ENCODE peak calls at places on chromosomes 2 and 18, in six cellular contexts. G, D, B, I, M and S are unnamed samples.

GRCh38 chr18:34807106-34807796 is 97.2 kb downstream of the DTNA start:
- DNase-seq in G (no peak), D (no peak), B (peak; percentile 4), I (no peak), M (no peak), S (no peak)

GRCh38 chr2:85439986-85440385 is 21.5 kb downstream of the SH2D6 start:
- DNase-seq in G (no peak), D (no peak), B (no peak), I (no peak), M (no peak), S (no peak)

GRCh38 chr2:205461678-205462665 is 220.3 kb upstream of the NRP2 start:
- DNase-seq in G (no peak), D (no peak), B (no peak), I (no peak), M (no peak), S (no peak)

GRCh38 chr18:8514409-8514808 is 94.8 kb upstream of the RAB12 start:
- DNase-seq in G (peak; percentile 7), D (no peak), B (no peak), I (no peak), M (no peak), S (no peak)

GRCh38 chr2:154093856-154094255 is 222.1 kb downstream of the GALNT13 start:
- DNase-seq in G (no peak), D (no peak), B (no peak), I (no peak), M (no peak), S (no peak)

GRCh38 chr2:160254363-160254762 is 54.3 kb upstream of the ITGB6 start:
- DNase-seq in G (no peak), D (no peak), B (no peak), I (no peak), M (no peak), S (no peak)

GRCh38 chr2:28348921-28349320 is 43.7 kb upstream of the FOSL2 start:
- DNase-seq in G (no peak), D (no peak), B (no peak), I (no peak), M (no peak), S (no peak)

GRCh38 chr18:57856707-57857280 is 53.7 kb upstream of the ATP8B1 start:
- DNase-seq in G (no peak), D (no peak), B (no peak), I (no peak), M (no peak), S (no peak)

GRCh38 chr18:54150226-54150625 is 74.2 kb downstream of the MBD2 start:
- DNase-seq in G (no peak), D (no peak), B (no peak), I (no peak), M (no peak), S (no peak)

GRCh38 chr2:65922794-65923193 is 490.4 kb upstream of the SPRED2 start:
- DNase-seq in G (peak; percentile 68), D (no peak), B (no peak), I (no peak), M (no peak), S (peak; percentile 77)

GRCh38 chr2:79855264-79856006 is 342.6 kb downstream of the CTNNA2 start:
- DNase-seq in G (no peak), D (no peak), B (no peak), I (no peak), M (no peak), S (no peak)

GRCh38 chr2:150011336-150011735 is 423.8 kb upstream of the MMADHC start:
- DNase-seq in G (no peak), D (no peak), B (no peak), I (no peak), M (no peak), S (no peak)

GRCh38 chr18:24231773-24232735 is 93.2 kb downstream of the CABYR start:
- DNase-seq in G (peak; percentile 74), D (no peak), B (no peak), I (no peak), M (no peak), S (peak; percentile 58)

GRCh38 chr18:35610089-35610488 is 28.5 kb downstream of the GALNT1 start:
- DNase-seq in G (no peak), D (no peak), B (no peak), I (no peak), M (no peak), S (no peak)

GRCh38 chr2:219772103-219772502 is 144.7 kb downstream of the SLC4A3 start:
- DNase-seq in G (no peak), D (no peak), B (no peak), I (no peak), M (no peak), S (no peak)

GRCh38 chr18:58581265-58581664 is 47.6 kb downstream of the ALPK2 start:
- DNase-seq in G (no peak), D (no peak), B (no peak), I (no peak), M (no peak), S (no peak)

GRCh38 chr2:5664197-5664728 is 27.9 kb upstream of the SOX11 start:
- DNase-seq in G (no peak), D (no peak), B (no peak), I (no peak), M (no peak), S (no peak)

GRCh38 chr2:54047658-54048057 is 67.8 kb upstream of the ACYP2 start:
- DNase-seq in G (no peak), D (no peak), B (no peak), I (no peak), M (no peak), S (no peak)

GRCh38 chr2:199833525-199833924 is 17.5 kb downstream of the FTCDNL1 start:
- DNase-seq in G (no peak), D (no peak), B (no peak), I (no peak), M (no peak), S (no peak)

GRCh38 chr2:317501-318424 is 29.9 kb upstream of the ALKAL2 start:
- DNase-seq in G (no peak), D (no peak), B (no peak), I (no peak), M (no peak), S (no peak)

GRCh38 chr2:145066151-145066661 is 546.3 kb upstream of the ZEB2 start:
- DNase-seq in G (no peak), D (no peak), B (no peak), I (no peak), M (no peak), S (no peak)

GRCh38 chr2:122182631-122183030 is 427.2 kb downstream of the TSN start:
- DNase-seq in G (no peak), D (no peak), B (no peak), I (no peak), M (no peak), S (no peak)

GRCh38 chr2:122180972-122181371 is 425.5 kb downstream of the TSN start:
- DNase-seq in G (no peak), D (no peak), B (no peak), I (no peak), M (no peak), S (no peak)

GRCh38 chr2:122174061-122174460 is 418.6 kb downstream of the TSN start:
- DNase-seq in G (no peak), D (no peak), B (no peak), I (no peak), M (no peak), S (no peak)

GRCh38 chr2:122183890-122184289 is 428.4 kb downstream of the TSN start:
- DNase-seq in G (no peak), D (no peak), B (no peak), I (no peak), M (no peak), S (no peak)

GRCh38 chr2:122179492-122180070 is 424.1 kb downstream of the TSN start:
- DNase-seq in G (no peak), D (no peak), B (no peak), I (no peak), M (no peak), S (no peak)
- H3K27ac ChIP-seq in G (no peak overlapping the region), D (no peak overlapping the region), B (no peak overlapping the region), I (no peak overlapping the region), M (no peak overlapping the region), S (no peak overlapping the region)

GRCh38 chr2:216505133-216506106 is 6.8 kb downstream of the RPL37A start:
- DNase-seq in G (no peak), D (no peak), B (no peak), I (no peak), M (no peak), S (no peak)
- TF ChIP-seq POLR2A in G (no peak), D (peak; percentile 58), B (peak; percentile 83), I (no peak), M (no peak), S (no peak)

DNA sequence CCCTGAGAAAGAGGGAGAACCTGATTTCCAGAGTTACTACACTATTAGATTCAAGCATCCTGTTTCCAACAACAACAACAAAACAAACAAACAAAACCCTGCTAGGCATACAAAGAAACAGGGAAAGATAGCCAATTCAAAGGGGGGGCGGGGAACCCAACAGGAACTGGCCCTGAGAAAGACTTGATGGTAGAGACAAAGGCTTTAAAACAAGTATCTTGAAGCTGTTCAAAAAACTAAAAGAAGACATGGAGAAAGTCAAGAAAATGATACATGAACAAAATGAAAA is 147.1 kb downstream of the THADA start:
- DNase-seq in G (no peak), D (no peak), B (no peak), I (no peak), M (no peak), S (no peak)
- H3K27ac ChIP-seq in G (no peak overlapping the region), D (no peak overlapping the region), B (no peak overlapping the region), I (no peak overlapping the region), M (no peak overlapping the region), S (no peak overlapping the region)

DNA sequence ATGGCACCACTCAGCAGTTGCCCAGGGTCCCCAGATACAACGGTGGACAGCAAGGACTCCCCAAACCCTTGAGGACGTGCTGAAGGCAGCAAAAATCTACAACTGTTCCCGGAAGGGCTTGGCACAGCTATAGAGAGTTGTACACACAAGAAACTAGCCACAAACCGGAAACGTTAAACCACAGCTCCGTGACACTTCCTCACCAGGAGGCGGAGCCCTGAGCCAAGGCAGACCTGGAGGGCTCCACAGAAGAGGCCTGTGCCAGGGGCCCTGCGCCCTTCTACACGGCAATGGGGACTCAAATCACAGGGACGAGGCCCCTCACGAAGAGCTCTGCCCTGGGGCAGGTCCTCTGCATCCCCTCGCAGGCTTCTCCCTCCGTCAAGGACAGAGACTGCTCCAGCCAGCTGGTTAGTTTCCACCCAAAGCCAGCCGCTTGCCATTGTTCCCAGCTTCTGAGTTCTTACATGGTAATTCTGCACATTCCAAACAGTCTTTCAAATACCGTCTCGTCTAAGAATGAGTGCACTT is 133.3 kb downstream of the HDAC4 start:
- DNase-seq in G (peak; percentile 87), D (peak; percentile 65), B (no peak), I (peak; percentile 95), M (no peak), S (peak; percentile 62)
- TF ChIP-seq POLR2A in G (no peak), D (peak; percentile 59), B (no peak), I (no peak), M (no peak), S (no peak)

DNA sequence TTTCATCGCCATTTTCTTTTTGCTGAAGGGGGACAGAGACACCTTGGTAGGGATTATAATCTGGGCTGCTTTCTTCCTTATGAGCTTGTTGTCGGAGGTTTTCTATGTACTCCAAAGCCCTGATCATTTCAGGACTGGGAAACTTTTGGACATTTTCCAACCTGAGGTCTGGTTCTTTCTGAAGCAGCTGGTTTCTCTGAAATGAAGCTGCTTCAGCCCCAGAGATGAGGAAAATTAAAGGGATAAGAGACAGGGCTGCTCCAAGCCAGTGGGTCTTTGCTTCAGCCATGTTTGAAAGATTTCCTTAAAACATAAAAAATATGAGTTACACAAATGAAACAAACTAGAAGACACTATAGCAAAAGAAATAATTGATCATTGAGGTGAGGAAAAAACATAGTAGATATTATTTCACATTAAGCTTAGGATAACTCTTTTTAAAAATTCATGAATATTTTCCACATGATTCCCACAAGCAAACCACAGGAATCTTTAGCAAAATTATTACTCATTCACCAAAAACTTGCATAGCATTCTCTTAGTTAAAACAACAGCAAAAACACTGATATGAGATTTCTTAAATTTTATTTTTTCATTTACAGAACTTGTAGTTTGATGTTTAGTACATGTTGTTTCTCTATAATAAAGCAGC is 3.0 kb downstream of the SCG2 start:
- DNase-seq in G (no peak), D (no peak), B (no peak), I (no peak), M (no peak), S (no peak)
- H3K27ac ChIP-seq in G (no peak overlapping the region), D (no peak overlapping the region), B (no peak overlapping the region), I (no peak overlapping the region), M (no peak overlapping the region), S (peak overlapping the region; percentile 33)